ENCODE peak calls at places on chromosomes 11 and 22, in eight cellular contexts. X, S, U, E, R, M, Q and T are unnamed samples.

GRCh38 chr11:86644291-86644690 is 28.1 kb downstream of the ME3 start:
- DNase-seq in R (no peak), X (no peak), U (no peak), E (no peak), S (no peak), M (no peak), Q (no peak), T (peak)

GRCh38 chr11:44812971-44813370 is 86.2 kb downstream of the TSPAN18 start:
- DNase-seq in U (no peak), E (no peak), M (no peak), S (no peak), X (no peak), R (no peak), Q (no peak), T (no peak)

GRCh38 chr11:70854891-70855556 is 397.4 kb downstream of the SHANK2 start:
- DNase-seq in R (no peak), M (no peak), Q (no peak), S (no peak), X (no peak), U (no peak), E (no peak), T (no peak)

GRCh38 chr22:38272373-38273134 is at the start of gene TMEM184B:
- DNase-seq in M (peak), Q (peak), X (no peak), U (peak), S (peak), E (peak), R (peak), T (peak)

GRCh38 chr22:29095459-29095858 is 22.6 kb downstream of the KREMEN1 start:
- DNase-seq in U (no peak), M (no peak), Q (no peak), X (no peak), R (no peak), S (no peak), E (no peak), T (no peak)

GRCh38 chr22:40076702-40077645 is 82.2 kb downstream of the FAM83F start:
- DNase-seq in S (no peak), M (no peak), X (no peak), R (no peak), U (no peak), Q (no peak), E (no peak), T (peak)

GRCh38 chr11:65279713-65280459 is 18.1 kb downstream of the POLA2 start:
- DNase-seq in M (no peak), Q (no peak), U (no peak), S (no peak), X (peak), E (no peak), R (no peak), T (peak)

GRCh38 chr11:1998290-1998689 is 648 bp upstream of the H19 start:
- DNase-seq in R (no peak), X (no peak), M (no peak), E (no peak), Q (no peak), S (no peak), U (no peak), T (no peak)

GRCh38 chr11:111922803-111923202 is 4.1 kb downstream of the C11orf52 start:
- DNase-seq in X (peak), M (no peak), R (no peak), S (no peak), U (no peak), Q (peak), E (no peak), T (peak)

DNA sequence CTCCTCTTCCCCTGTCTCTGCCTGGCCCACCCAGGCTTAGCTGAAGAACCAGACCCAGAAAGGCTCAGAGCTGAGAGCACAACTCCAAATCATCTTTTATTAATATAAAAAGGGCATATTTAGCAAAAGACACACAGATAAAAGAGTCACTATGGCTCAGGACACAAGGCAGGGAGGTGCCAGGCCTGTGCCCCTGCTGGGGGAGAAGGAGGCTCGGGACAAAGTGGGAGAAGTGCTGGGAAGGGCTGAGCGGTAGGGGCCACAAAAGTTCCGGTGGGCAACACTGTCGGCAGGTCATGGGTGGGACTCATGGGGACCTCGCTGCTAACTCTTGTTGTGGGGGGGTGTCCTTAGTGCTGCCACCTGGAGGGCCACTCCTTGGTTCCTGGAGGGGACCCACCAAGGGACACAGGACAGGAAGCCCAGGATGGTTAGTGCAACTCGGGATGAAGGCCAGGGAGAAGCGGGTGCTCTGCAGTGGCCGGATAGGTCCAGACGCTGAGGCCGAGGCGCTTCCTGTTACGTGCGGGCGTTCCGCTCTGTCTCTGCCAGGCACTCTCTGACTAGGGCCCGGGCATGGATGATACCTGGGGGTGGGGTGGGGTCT is 1.4 kb upstream of the PITPNM1 start:
- DNase-seq in R (peak), E (no peak), U (no peak), Q (no peak), M (no peak), X (no peak), S (no peak), T (no peak)
- TF ChIP-seq CTCF in R (peak), E (no peak), U (no peak), Q (no peak), M (peak), X (no peak), S (peak), T (no peak)

DNA sequence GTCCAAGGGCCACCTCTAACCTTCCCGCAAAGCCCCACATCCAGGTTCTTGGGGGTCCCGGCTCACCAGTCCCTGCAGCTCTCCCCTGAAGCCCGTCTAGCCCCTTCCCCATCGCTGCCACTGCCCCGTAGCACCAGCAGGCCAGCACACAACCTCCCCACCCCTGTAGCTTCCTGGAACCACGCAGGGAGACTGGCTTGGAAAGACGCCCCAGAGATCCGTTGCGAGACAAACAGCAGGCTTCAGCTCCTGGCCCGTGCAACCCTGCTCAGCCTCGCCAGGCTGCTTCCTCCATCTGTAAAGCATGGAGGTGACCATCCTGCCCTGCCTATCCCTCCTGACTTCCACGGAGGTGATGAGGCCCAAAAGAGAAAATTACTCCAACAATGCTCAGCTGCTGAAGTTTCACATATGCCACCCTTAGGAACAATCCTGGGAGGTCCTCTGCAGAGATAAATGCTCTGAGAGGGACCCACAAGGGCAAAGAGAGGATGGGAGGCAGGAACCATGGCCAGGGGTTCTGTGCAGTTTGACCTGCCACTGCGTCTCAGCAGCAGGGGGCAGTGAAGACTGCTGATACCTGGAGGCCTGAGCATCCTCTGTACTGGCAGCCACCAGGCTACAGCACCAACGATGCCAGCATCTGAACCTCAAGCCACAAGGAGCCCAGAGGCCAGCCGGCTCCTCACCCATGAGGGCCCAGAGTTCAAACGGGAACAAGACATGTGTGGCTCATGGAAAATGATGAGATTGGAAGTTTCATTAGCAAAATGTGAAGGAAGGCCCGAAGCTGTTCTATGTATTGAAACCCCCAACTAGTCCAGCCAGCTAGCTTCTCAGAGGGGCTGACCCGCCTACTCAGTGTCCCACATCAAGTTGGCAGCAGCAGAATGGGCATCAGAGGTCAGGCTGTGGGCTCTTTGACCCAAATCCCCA is 16.1 kb downstream of the DGCR2 start:
- DNase-seq in X (no peak), M (no peak), R (peak), E (peak), U (peak), S (peak), Q (no peak), T (no peak)
- H3K4me3 ChIP-seq in X (no peak), M (no peak), R (no peak), E (no peak), U (no peak), S (no peak), Q (no peak), T (no peak)

GRCh38 chr11:104529213-104529612 is 365.3 kb upstream of the PDGFD start:
- DNase-seq in U (no peak), Q (no peak), X (no peak), R (no peak), M (no peak), S (no peak), E (no peak), T (no peak)

GRCh38 chr11:104534268-104534667 is 364.0 kb downstream of the CASP12 start:
- DNase-seq in U (no peak), S (no peak), X (peak), R (no peak), E (no peak), M (no peak), Q (no peak), T (peak)

GRCh38 chr11:104531894-104532293 is 366.4 kb downstream of the CASP12 start:
- DNase-seq in Q (no peak), U (no peak), X (no peak), E (no peak), R (no peak), S (no peak), M (no peak), T (peak)

GRCh38 chr11:104529916-104530315 is 366.0 kb upstream of the PDGFD start:
- DNase-seq in X (no peak), Q (no peak), M (no peak), S (no peak), R (no peak), U (no peak), E (no peak), T (no peak)

DNA sequence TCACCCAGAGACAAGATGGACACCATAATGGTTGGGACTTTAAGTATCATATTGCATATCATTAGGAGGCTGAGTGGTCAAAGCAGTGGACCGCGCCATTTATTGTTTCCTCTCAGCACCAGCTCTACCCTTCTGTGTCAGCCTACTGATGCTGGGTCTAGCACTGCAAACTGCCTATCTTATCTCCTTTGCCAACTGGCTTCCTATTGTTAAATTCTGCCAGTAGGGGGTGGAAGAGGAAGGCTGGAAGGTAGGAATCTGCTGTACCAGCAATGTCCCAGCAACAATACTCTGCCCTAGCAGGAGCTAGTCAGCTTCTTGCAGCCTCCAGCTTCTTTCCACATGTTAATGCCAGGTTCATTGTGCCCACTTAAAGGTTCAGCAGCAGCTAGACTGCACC is 367.1 kb upstream of the PDGFD start:
- DNase-seq in E (no peak), Q (no peak), S (no peak), X (no peak), R (no peak), M (no peak), U (no peak), T (peak)
- TF ChIP-seq CTCF in E (no peak), Q (peak), S (peak), X (peak), R (peak), M (peak), U (no peak), T (peak)

DNA sequence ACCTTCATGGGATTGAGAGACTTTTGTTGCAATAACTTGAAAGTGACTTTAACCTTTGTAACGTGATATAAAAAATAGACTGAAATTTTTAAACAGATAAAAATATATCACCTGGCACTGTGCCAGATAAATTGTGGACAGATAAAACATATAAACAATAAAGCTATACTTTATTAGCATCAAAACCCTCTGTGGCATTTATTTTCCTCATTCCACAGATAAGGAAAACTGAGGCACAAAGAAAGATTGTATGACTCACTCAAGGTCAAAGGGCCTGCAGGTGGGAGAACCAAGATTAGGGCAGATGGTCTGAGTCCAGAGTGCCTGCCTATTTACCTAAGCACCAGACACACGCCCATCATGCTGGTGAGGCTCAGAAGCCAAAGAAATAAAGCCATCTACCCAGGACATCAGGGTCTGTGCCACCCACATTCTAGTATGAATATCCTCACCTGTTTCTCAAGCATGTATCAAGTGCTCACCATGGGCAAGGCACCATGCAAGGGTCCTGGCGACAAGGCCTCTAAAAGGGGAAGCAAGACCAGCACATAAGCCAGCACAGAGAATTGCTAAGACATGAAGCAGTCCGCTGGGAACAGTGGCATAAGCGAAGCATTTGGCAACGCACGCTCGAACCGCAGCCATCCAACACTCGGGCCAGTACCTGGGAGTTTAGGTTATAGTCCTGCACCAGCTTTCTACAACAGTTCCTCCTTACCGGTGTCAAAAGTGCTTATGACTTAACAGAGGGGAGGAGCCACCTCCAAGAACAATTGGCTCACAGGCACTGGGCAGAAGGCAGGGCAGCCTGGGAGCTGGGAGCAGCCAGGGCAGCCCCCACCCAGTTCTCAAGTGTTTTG is 17.6 kb downstream of the MYH9 start:
- DNase-seq in U (peak), Q (peak), M (peak), S (peak), X (no peak), E (no peak), R (peak), T (peak)
- H3K4me3 ChIP-seq in U (no peak), Q (no peak), M (peak), S (peak), X (peak), E (no peak), R (no peak), T (no peak)

DNA sequence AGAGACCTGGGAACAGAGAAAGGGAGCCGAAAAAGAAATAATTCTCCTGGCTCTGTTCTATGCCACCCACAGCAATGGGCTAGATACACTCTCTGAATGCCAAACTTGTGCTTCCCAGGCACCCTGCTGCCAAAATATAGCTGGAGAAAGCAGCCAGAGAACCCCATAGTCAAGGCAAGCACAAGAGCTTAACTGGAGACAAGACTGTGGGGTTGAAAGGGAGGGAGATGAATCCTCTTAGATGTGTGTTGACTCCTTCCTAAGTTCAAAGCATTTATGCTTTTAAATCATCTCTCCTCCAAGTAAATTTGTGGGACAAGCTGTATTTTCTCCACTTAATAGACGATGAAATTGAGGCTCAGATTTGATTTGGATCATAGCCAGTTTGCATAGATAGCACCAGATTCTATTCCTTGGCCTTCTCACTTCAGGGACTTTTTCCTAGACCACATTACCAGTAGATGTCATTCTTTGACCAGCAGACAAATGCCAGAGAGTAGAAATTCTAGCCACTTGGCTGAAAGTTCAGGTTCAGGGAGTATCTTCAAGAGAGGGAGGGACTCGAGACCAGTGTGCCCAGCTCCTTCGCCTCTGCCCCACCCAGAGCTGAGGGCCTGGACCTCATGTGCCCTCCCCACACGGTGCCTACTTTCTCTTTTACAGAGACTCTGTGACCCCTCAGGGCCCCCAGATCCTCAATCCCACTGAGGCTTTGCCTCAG is 16.6 kb upstream of the ETS1 start:
- DNase-seq in S (no peak), Q (no peak), R (peak), E (no peak), X (no peak), U (no peak), M (no peak), T (no peak)
- TF ChIP-seq CTCF in S (no peak), Q (no peak), R (peak), E (no peak), X (no peak), U (no peak), M (no peak), T (no peak)